ENCODE peak calls at places on chromosomes 4 and X, in eight cellular contexts. J is astrocyte of the spinal cord, A is heart left ventricle, S is fibroblast of the aortic adventitia, T is transverse colon, Y is gastrocnemius medialis, R is lung, N is endodermal cell. U is an unnamed sample.

GRCh38 chrX:12319012-12319519 is 180.8 kb downstream of the FRMPD4 start:
- DNase-seq in J (no peak), A (no peak), S (peak), T (no peak), Y (no peak), R (no peak), N (no peak), U (no peak)

GRCh38 chrX:132488092-132488749 is 617 bp downstream of the MBNL3 start:
- DNase-seq in J (peak), A (no peak), S (peak), T (peak), Y (no peak), R (no peak), N (no peak), U (peak)

GRCh38 chrX:39202641-39203040 is 401.4 kb downstream of the MID1IP1 start:
- DNase-seq in J (no peak), A (no peak), S (no peak), T (no peak), Y (no peak), R (no peak), N (peak), U (no peak)

GRCh38 chr4:78056265-78057129 is 626 bp upstream of the FRAS1 start:
- DNase-seq in J (peak), A (peak), S (peak), T (peak), Y (peak), R (peak), N (peak), U (peak)

GRCh38 chr4:165518024-165518616 is 139.3 kb downstream of the CPE start:
- DNase-seq in J (no peak), A (no peak), S (no peak), T (no peak), Y (no peak), R (no peak), N (no peak), U (no peak)

GRCh38 chr4:40832175-40832574 is 82.4 kb downstream of the NSUN7 start:
- DNase-seq in J (no peak), A (no peak), S (no peak), T (no peak), Y (no peak), R (no peak), N (no peak), U (no peak)

GRCh38 chr4:84985952-84986351 is 19.5 kb upstream of the WDFY3 start:
- DNase-seq in J (peak), A (no peak), S (peak), T (no peak), Y (no peak), R (no peak), N (no peak), U (no peak)

GRCh38 chrX:114584434-114584943 is 603 bp downstream of the HTR2C start:
- DNase-seq in J (no peak), A (no peak), S (no peak), T (no peak), Y (no peak), R (no peak), N (peak), U (no peak)

GRCh38 chr4:175273995-175274753 is 356.0 kb downstream of the ADAM29 start:
- DNase-seq in J (peak), A (no peak), S (peak), T (no peak), Y (no peak), R (no peak), N (no peak), U (no peak)

GRCh38 chr4:119736559-119736958 is 108.0 kb upstream of the PDE5A start:
- DNase-seq in J (no peak), A (no peak), S (peak), T (no peak), Y (no peak), R (no peak), N (no peak), U (no peak)

GRCh38 chrX:120401301-120401700 is 39.4 kb downstream of the ATP1B4 start:
- DNase-seq in J (no peak), A (no peak), S (no peak), T (no peak), Y (no peak), R (no peak), N (no peak), U (no peak)

GRCh38 chr4:98448923-98449322 is 187.7 kb downstream of the RAP1GDS1 start:
- DNase-seq in J (no peak), A (no peak), S (no peak), T (peak), Y (no peak), R (no peak), N (no peak), U (no peak)

GRCh38 chr4:40395908-40396806 is 61.0 kb downstream of the CHRNA9 start:
- DNase-seq in J (peak), A (peak), S (peak), T (peak), Y (peak), R (peak), N (peak), U (peak)

GRCh38 chrX:48815266-48815665 is 11.0 kb upstream of the ERAS start:
- DNase-seq in J (no peak), A (no peak), S (no peak), T (no peak), Y (no peak), R (no peak), N (peak), U (no peak)

GRCh38 chr4:186844059-186844681 is 120.5 kb upstream of the FAT1 start:
- DNase-seq in J (peak), A (no peak), S (peak), T (no peak), Y (no peak), R (no peak), N (no peak), U (peak)

GRCh38 chrX:129779747-129780146 is at the start of gene SASH3:
- DNase-seq in J (no peak), A (peak), S (no peak), T (peak), Y (peak), R (peak), N (no peak), U (peak)

GRCh38 chrX:68997911-68998310 is 167.3 kb downstream of the PJA1 start:
- DNase-seq in J (peak), A (peak), S (peak), T (peak), Y (no peak), R (peak), N (no peak), U (no peak)

GRCh38 chr4:185734930-185735329 is 77.1 kb downstream of the SORBS2 start:
- DNase-seq in J (no peak), A (no peak), S (no peak), T (no peak), Y (no peak), R (no peak), N (no peak), U (no peak)

GRCh38 chr4:80539190-80539589 is 203.7 kb downstream of the CFAP299 start:
- DNase-seq in J (no peak), A (no peak), S (no peak), T (no peak), Y (no peak), R (no peak), N (peak), U (no peak)

DNA sequence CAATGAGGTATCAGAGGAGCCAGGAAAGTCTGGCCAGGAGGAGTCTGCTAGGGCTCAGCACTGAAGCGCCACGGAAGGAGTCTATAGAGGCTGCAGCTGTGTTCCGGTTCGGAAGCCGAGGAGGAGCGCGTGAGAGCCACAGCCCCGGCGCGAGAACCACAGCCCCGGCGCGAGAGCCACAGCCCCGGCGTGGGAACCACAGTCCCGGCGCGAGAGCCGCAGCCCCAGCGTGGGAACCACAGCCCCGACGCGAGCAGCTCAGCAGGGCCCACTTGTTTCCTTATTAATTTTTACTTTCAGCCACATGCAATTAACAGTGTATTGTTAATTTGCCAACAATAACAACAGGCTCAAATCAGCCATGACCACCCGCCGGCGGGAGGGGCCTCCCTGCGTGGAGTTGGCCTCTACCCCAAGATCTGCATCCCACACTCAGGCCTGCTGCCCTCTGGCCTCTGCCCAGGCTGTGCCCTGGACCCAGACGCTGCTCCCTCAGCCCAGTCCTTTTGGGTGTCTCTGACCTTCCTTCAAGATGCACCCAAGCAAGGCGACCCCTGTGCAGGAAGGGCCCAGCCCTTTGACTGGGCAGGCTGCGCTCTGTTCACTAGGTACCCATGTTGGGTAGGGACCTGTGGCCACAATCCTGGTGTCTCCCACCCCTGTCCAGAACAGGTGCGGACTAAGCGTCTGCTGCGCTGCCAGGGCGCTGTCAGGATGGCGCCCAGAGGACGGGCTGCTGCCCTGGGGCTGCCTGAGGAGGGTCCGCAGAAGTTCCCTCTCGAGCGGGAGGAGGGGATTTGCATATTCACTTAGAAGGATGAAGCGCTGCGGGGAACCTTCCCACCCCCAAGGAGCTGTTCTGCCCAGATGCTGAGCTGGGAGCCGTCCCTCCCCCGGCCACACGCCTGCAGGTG is 113.8 kb downstream of the ADRA2C start:
- DNase-seq in J (no peak), A (no peak), S (no peak), T (no peak), Y (no peak), R (no peak), N (no peak), U (no peak)
- H3K4me3 ChIP-seq in J (no peak), A (no peak), S (no peak), T (no peak), Y (no peak), R (no peak), N (no peak), U (no peak)

GRCh38 chr4:173537628-173538147 is 7.7 kb upstream of the HAND2 start:
- DNase-seq in J (no peak), A (peak), S (peak), T (no peak), Y (no peak), R (no peak), N (peak), U (no peak)
- H3K4me3 ChIP-seq in J (no peak), A (peak), S (peak), T (no peak), Y (peak), R (no peak), N (peak), U (no peak)

GRCh38 chr4:124945422-124945821 is 232.9 kb upstream of the ANKRD50 start:
- DNase-seq in J (no peak), A (no peak), S (no peak), T (no peak), Y (no peak), R (no peak), N (no peak), U (no peak)
- H3K4me3 ChIP-seq in J (no peak), A (peak), S (no peak), T (no peak), Y (peak), R (no peak), N (no peak), U (no peak)

DNA sequence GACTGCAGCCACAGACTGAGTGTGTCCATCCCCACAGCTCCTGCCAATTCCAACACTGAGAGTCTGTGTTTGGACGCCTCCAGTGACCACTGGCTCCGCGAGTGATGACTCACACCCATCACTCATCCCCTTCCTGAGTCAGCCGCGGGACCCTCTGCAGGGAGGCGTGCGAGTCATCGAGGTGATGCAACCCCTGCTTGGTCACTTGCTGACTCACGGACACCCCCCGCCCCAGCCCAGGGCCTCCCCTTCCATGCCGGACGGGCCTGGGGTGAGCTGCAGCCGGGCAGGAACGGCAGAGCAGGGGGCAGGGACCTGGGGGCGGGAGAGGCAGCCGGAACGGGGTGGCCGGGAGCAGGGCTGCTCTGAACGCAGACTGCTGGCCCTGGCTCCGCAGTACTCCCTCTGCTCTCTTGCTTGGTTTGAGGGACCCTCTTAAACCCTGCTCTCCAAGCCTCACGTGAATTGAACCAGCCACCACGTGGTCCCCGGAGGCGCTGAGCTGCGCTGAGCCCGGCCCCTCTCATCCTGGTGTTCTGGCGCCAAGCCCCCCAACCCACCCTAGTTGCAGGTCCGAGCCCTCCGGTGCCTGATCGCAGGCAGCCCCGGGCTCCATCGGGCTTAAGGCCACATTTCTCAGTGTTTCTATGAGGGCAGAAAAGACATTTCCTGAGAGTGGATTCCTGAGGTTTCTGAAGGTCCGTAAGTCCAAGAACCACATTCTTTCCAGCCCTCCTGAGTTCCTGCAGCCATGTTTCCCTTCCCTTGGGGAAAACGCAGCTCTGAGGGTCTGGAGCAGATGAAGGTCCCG is 32.4 kb downstream of the FGFRL1 start:
- DNase-seq in J (peak), A (peak), S (peak), T (peak), Y (peak), R (peak), N (peak), U (peak)
- H3K4me3 ChIP-seq in J (no peak), A (peak), S (peak), T (no peak), Y (no peak), R (no peak), N (no peak), U (no peak)

GRCh38 chrX:150365953-150366911 is 3.1 kb downstream of the MAMLD1 start:
- DNase-seq in J (peak), A (peak), S (peak), T (peak), Y (no peak), R (peak), N (peak), U (peak)
- H3K4me3 ChIP-seq in J (peak), A (peak), S (peak), T (peak), Y (peak), R (peak), N (peak), U (no peak)

DNA sequence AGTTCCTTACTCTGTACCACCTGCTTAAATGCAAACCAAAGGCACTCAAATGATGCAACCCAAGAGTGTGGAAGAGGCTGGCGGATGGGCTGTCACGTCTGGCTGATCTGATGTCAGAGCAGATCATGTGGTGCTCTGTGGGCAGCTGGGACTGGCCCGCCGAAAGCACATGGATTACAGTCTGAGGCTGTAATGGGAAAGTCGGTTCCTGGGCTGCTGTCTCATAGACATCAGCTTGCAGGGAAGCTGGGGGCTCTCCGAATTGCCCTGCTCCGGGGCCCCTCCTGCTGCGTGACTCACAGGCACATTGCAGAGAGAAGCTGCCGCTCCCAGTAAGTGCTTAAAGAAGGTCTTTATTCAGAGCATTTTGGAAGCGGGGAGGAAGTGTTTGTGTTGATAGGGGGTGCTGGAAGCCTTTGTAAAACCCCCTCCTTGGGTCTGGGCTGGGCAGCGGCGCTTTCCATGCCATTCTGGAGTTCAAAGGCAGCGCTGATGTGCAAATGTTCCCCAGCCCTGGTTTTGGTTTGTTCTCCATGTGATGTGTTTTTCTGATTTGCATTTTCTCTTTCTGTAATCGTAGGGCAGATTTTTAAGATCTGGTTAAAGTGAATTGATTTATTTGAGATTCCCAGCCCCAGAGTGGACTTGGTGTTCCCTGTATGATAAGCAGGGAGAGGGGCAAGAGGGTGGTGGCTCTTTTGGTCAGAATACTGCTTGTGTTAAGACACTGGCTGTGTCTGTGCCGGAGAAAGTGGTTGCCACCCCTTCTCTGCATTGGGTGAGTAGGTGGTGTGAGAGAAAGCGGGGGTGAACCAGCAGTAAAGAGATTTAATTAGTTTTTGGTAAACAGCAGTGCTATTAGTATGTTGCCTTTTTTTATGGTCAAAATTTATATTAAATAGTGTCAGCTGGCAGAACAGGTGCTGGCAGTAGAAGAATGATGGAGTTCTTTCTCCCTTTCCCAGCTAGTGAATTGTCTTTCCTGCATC is 181.3 kb downstream of the LARP7 start:
- DNase-seq in J (peak), A (peak), S (peak), T (peak), Y (peak), R (peak), N (peak), U (peak)
- H3K4me3 ChIP-seq in J (peak), A (peak), S (peak), T (peak), Y (peak), R (no peak), N (peak), U (no peak)

DNA sequence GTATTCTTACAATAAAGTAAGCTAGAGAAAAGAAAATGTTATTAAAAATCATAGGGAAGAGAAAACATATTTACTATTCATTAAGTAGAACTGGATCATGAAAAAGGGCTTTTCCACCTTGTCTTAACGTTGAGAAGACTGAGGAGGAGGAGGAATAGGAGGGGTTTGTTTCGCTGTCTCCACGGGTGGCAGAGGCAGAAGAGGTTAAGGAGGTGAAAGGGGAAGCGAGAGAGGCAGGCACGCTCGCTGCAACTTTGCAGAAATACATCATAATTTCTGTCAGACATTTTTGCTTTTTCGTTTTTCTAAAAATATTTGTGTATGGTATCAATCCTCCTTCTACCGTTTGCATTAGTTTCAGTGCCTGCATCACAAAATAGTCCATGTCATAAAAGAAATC is 2375.1 kb upstream of the AGA start:
- DNase-seq in J (no peak), A (no peak), S (no peak), T (no peak), Y (no peak), R (no peak), N (no peak), U (no peak)
- H3K4me3 ChIP-seq in J (no peak), A (no peak), S (no peak), T (no peak), Y (no peak), R (no peak), N (no peak), U (no peak)

U was measured in mucosa of descending colon.